ENCODE peak calls at places on chromosomes 5 and 9, in four cellular contexts. One of them, this sample, is unnamed.

GRCh38 chr9:3936520-3937235 is 363.2 kb downstream of the GLIS3 start:
- DNase-seq in stimulated activated CD8-positive, alpha-beta memory T cell treated with anti-CD3 and anti-CD28 coated beads, Interleukin-12 subunit alpha, Interleukin-12 subunit beta, amount 100 ng/mL, for 1 hour: no peak
- DNase-seq in stimulated activated CD4-positive, alpha-beta T cell treated with anti-CD3 and anti-CD28 coated beads, Interleukin-2, amount 100 ng/mL, for 24 hours: no peak
- DNase-seq in T-helper 17 cell: no peak
- DNase-seq in this sample: no peak

GRCh38 chr5:68292316-68292715 is 76.8 kb downstream of the PIK3R1 start:
- DNase-seq in stimulated activated CD8-positive, alpha-beta memory T cell treated with anti-CD3 and anti-CD28 coated beads, Interleukin-12 subunit alpha, Interleukin-12 subunit beta, amount 100 ng/mL, for 1 hour: no peak
- DNase-seq in stimulated activated CD4-positive, alpha-beta T cell treated with anti-CD3 and anti-CD28 coated beads, Interleukin-2, amount 100 ng/mL, for 24 hours: no peak
- DNase-seq in T-helper 17 cell: no peak
- DNase-seq in this sample: no peak

GRCh38 chr9:130183133-130183762 is 11.0 kb downstream of the NCS1 start:
- DNase-seq in stimulated activated CD8-positive, alpha-beta memory T cell treated with anti-CD3 and anti-CD28 coated beads, Interleukin-12 subunit alpha, Interleukin-12 subunit beta, amount 100 ng/mL, for 1 hour: no peak
- DNase-seq in stimulated activated CD4-positive, alpha-beta T cell treated with anti-CD3 and anti-CD28 coated beads, Interleukin-2, amount 100 ng/mL, for 24 hours: no peak
- DNase-seq in T-helper 17 cell: no peak
- DNase-seq in this sample: peak; percentile 70

GRCh38 chr9:96331236-96331947 is 29.4 kb upstream of the HSD17B3 start:
- DNase-seq in stimulated activated CD8-positive, alpha-beta memory T cell treated with anti-CD3 and anti-CD28 coated beads, Interleukin-12 subunit alpha, Interleukin-12 subunit beta, amount 100 ng/mL, for 1 hour: no peak
- DNase-seq in stimulated activated CD4-positive, alpha-beta T cell treated with anti-CD3 and anti-CD28 coated beads, Interleukin-2, amount 100 ng/mL, for 24 hours: no peak
- DNase-seq in T-helper 17 cell: no peak
- DNase-seq in this sample: no peak

GRCh38 chr5:153551537-153552079 is 61.1 kb downstream of the GRIA1 start:
- DNase-seq in stimulated activated CD8-positive, alpha-beta memory T cell treated with anti-CD3 and anti-CD28 coated beads, Interleukin-12 subunit alpha, Interleukin-12 subunit beta, amount 100 ng/mL, for 1 hour: no peak
- DNase-seq in stimulated activated CD4-positive, alpha-beta T cell treated with anti-CD3 and anti-CD28 coated beads, Interleukin-2, amount 100 ng/mL, for 24 hours: no peak
- DNase-seq in T-helper 17 cell: no peak
- DNase-seq in this sample: peak; percentile 29

GRCh38 chr9:137070201-137070905 is at the start of gene SAPCD2:
- DNase-seq in stimulated activated CD8-positive, alpha-beta memory T cell treated with anti-CD3 and anti-CD28 coated beads, Interleukin-12 subunit alpha, Interleukin-12 subunit beta, amount 100 ng/mL, for 1 hour: peak; percentile 72
- DNase-seq in stimulated activated CD4-positive, alpha-beta T cell treated with anti-CD3 and anti-CD28 coated beads, Interleukin-2, amount 100 ng/mL, for 24 hours: peak; percentile 86
- DNase-seq in T-helper 17 cell: peak; percentile 72
- DNase-seq in this sample: peak; percentile 97

GRCh38 chr5:108028411-108028810 is 353.5 kb downstream of the FBXL17 start:
- DNase-seq in stimulated activated CD8-positive, alpha-beta memory T cell treated with anti-CD3 and anti-CD28 coated beads, Interleukin-12 subunit alpha, Interleukin-12 subunit beta, amount 100 ng/mL, for 1 hour: no peak
- DNase-seq in stimulated activated CD4-positive, alpha-beta T cell treated with anti-CD3 and anti-CD28 coated beads, Interleukin-2, amount 100 ng/mL, for 24 hours: no peak
- DNase-seq in T-helper 17 cell: no peak
- DNase-seq in this sample: no peak

GRCh38 chr5:18113724-18114123 is 479.5 kb downstream of the TAF11L14 start:
- DNase-seq in stimulated activated CD8-positive, alpha-beta memory T cell treated with anti-CD3 and anti-CD28 coated beads, Interleukin-12 subunit alpha, Interleukin-12 subunit beta, amount 100 ng/mL, for 1 hour: no peak
- DNase-seq in stimulated activated CD4-positive, alpha-beta T cell treated with anti-CD3 and anti-CD28 coated beads, Interleukin-2, amount 100 ng/mL, for 24 hours: no peak
- DNase-seq in T-helper 17 cell: no peak
- DNase-seq in this sample: no peak

GRCh38 chr5:80584770-80585169 is 14.7 kb upstream of the ANKRD34B start:
- DNase-seq in stimulated activated CD8-positive, alpha-beta memory T cell treated with anti-CD3 and anti-CD28 coated beads, Interleukin-12 subunit alpha, Interleukin-12 subunit beta, amount 100 ng/mL, for 1 hour: no peak
- DNase-seq in stimulated activated CD4-positive, alpha-beta T cell treated with anti-CD3 and anti-CD28 coated beads, Interleukin-2, amount 100 ng/mL, for 24 hours: no peak
- DNase-seq in T-helper 17 cell: no peak
- DNase-seq in this sample: no peak

This sample was measured in ELF-1.